ENCODE peak calls at places on chromosomes 1 and 21, in seven cellular contexts. E is hepatocyte; F is CD4-positive, alpha-beta memory T cell; P is CD4-positive, alpha-beta T cell; A is body of pancreas; X is colonic mucosa; S is lower lobe of right lung. Y is an unnamed sample.

GRCh38 chr21:38958940-38959685 is 153.4 kb downstream of the ETS2 start:
- DNase-seq in S (no peak), E (peak), X (peak), F (no peak), P (no peak), A (peak), Y (no peak)

GRCh38 chr1:226990133-226990716 is 50.1 kb downstream of the COQ8A start:
- DNase-seq in X (peak), F (peak), S (no peak), A (peak), E (peak), P (no peak), Y (no peak)

GRCh38 chr1:32180186-32181060 is 948 bp downstream of the TXLNA start:
- DNase-seq in F (no peak), X (peak), S (peak), A (peak), P (no peak), E (peak), Y (no peak)

GRCh38 chr1:2952992-2953391 is 68.3 kb upstream of the ACTRT2 start:
- DNase-seq in P (no peak), A (no peak), F (no peak), S (peak), E (no peak), X (no peak), Y (no peak)

GRCh38 chr1:231420959-231421615 is 1.0 kb downstream of the EGLN1 start:
- DNase-seq in X (peak), A (peak), P (peak), F (peak), E (peak), S (peak), Y (peak)

GRCh38 chr1:185559151-185559550 is 175.0 kb upstream of the HMCN1 start:
- DNase-seq in A (no peak), P (no peak), E (no peak), S (no peak), F (no peak), X (no peak), Y (no peak)

GRCh38 chr1:67679691-67680090 is 5.3 kb upstream of the GADD45A start:
- DNase-seq in E (no peak), P (no peak), F (no peak), A (no peak), S (no peak), X (no peak), Y (no peak)

GRCh38 chr1:223245411-223245810 is 102.4 kb upstream of the TLR5 start:
- DNase-seq in S (no peak), F (no peak), X (no peak), P (no peak), E (no peak), A (no peak), Y (no peak)

GRCh38 chr21:45088116-45088515 is 13.7 kb downstream of the ADARB1 start:
- DNase-seq in S (no peak), E (no peak), A (no peak), P (no peak), X (no peak), F (no peak), Y (no peak)

GRCh38 chr1:81312272-81312754 is 488.4 kb upstream of the ADGRL2 start:
- DNase-seq in F (no peak), E (no peak), A (no peak), P (no peak), X (no peak), S (no peak), Y (no peak)

GRCh38 chr1:23371987-23372386 is 2.4 kb upstream of the ZNF436 start:
- DNase-seq in E (no peak), X (no peak), A (no peak), F (no peak), P (no peak), S (no peak), Y (no peak)

GRCh38 chr1:41245659-41246058 is 3.6 kb upstream of the SCMH1 start:
- DNase-seq in E (no peak), P (no peak), S (no peak), X (no peak), A (no peak), F (no peak), Y (no peak)

GRCh38 chr1:168485048-168485447 is 58.7 kb downstream of the XCL2 start:
- DNase-seq in A (no peak), P (no peak), S (no peak), F (no peak), E (no peak), X (no peak), Y (peak)

GRCh38 chr21:37220433-37220980 is 46.6 kb downstream of the VPS26C start:
- DNase-seq in E (no peak), A (peak), F (no peak), S (no peak), X (no peak), P (no peak), Y (peak)

GRCh38 chr1:201896951-201897391 is 8.3 kb downstream of the SHISA4 start:
- DNase-seq in P (no peak), S (no peak), E (no peak), A (no peak), X (no peak), F (no peak), Y (no peak)

GRCh38 chr1:186165303-186165702 is 209.8 kb downstream of the TPR start:
- DNase-seq in E (no peak), X (no peak), A (no peak), P (no peak), S (no peak), F (no peak), Y (no peak)

GRCh38 chr1:205523891-205524793 is 19.7 kb downstream of the CDK18 start:
- DNase-seq in X (peak), P (peak), S (peak), F (peak), A (peak), E (peak), Y (peak)

GRCh38 chr1:154418898-154419619 is 13.9 kb downstream of the IL6R start:
- DNase-seq in A (peak), F (no peak), P (no peak), X (no peak), S (peak), E (no peak), Y (no peak)

GRCh38 chr1:93079685-93080141 is 630 bp downstream of the MTF2 start:
- DNase-seq in A (peak), E (peak), X (peak), S (peak), F (no peak), P (peak), Y (peak)

GRCh38 chr1:143667730-143668129 is 304.1 kb downstream of the FAM72C start:
- DNase-seq in A (no peak), E (no peak), P (no peak), F (no peak), X (no peak), S (no peak), Y (no peak)

GRCh38 chr1:143661418-143662120 is 310.2 kb downstream of the FAM72C start:
- DNase-seq in X (no peak), S (no peak), F (no peak), A (peak), E (no peak), P (no peak), Y (no peak)

GRCh38 chr1:143665606-143666005 is 306.2 kb downstream of the FAM72C start:
- DNase-seq in P (no peak), A (no peak), F (no peak), S (no peak), X (no peak), E (no peak), Y (no peak)

GRCh38 chr1:143666851-143667250 is 304.9 kb downstream of the FAM72C start:
- DNase-seq in S (no peak), F (no peak), P (no peak), X (no peak), A (no peak), E (no peak), Y (no peak)
- H3K27ac ChIP-seq in S (no peak), F (no peak), P (no peak), X (no peak), A (no peak), E (no peak), Y (no peak)

GRCh38 chr1:235050911-235051360 is 77.7 kb downstream of the TOMM20 start:
- DNase-seq in P (no peak), F (no peak), A (no peak), X (no peak), E (no peak), S (peak), Y (no peak)
- H3K27ac ChIP-seq in P (no peak), F (no peak), A (no peak), X (peak), E (no peak), S (no peak), Y (no peak)

GRCh38 chr1:37032660-37033354 is 1.5 kb downstream of the GRIK3 start:
- DNase-seq in S (no peak), A (no peak), P (no peak), E (no peak), X (no peak), F (no peak), Y (no peak)
- H3K27ac ChIP-seq in S (no peak), A (no peak), P (no peak), E (no peak), X (no peak), F (no peak), Y (no peak)

GRCh38 chr1:116914667-116915066 is 5.0 kb downstream of the PTGFRN start:
- DNase-seq in P (no peak), X (no peak), F (no peak), E (no peak), S (no peak), A (no peak), Y (no peak)

GRCh38 chr1:116913941-116914340 is 4.2 kb downstream of the PTGFRN start:
- DNase-seq in E (no peak), X (no peak), S (no peak), A (no peak), F (no peak), P (no peak), Y (no peak)

GRCh38 chr1:116915182-116915611 is 5.5 kb downstream of the PTGFRN start:
- DNase-seq in X (peak), F (no peak), P (no peak), E (no peak), S (no peak), A (peak), Y (peak)

GRCh38 chr1:116916533-116917460 is 7.1 kb downstream of the PTGFRN start:
- DNase-seq in F (no peak), P (no peak), X (peak), E (peak), A (no peak), S (no peak), Y (no peak)

GRCh38 chr1:116916002-116916401 is 6.3 kb downstream of the PTGFRN start:
- DNase-seq in A (no peak), X (no peak), P (no peak), S (no peak), E (no peak), F (no peak), Y (no peak)
- H3K27ac ChIP-seq in A (no peak), X (no peak), P (no peak), S (no peak), E (no peak), F (no peak), Y (no peak)

GRCh38 chr1:112460672-112461071 is 48.1 kb upstream of the WNT2B start:
- DNase-seq in P (no peak), E (no peak), S (no peak), F (no peak), X (no peak), A (no peak), Y (no peak)
- H3K27ac ChIP-seq in P (no peak), E (peak), S (peak), F (no peak), X (no peak), A (no peak), Y (no peak)

DNA sequence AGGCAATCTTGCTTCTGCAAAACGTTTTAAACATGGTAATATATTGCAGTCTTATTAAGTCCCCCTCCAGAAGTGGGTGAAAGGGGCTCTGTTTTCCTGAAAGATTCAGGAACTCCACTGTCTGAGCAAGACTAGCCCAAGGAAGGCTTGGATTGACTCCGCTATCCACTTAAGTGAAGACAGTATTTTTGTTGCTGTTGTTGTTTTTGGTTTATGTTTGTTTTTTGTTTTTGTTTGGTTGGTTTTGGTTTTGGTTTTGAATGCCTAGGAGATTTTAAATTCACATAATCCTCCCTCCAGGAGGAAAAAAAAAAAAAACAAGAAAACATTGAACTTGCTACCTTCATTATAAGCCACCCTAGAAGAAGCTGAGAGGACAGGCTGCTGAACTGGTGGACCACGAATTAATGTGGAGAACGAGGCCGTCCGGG is 29.1 kb upstream of the NFIA start:
- DNase-seq in P (no peak), F (no peak), S (no peak), A (no peak), X (no peak), E (no peak), Y (no peak)
- H3K27ac ChIP-seq in P (no peak), F (no peak), S (peak), A (no peak), X (peak), E (no peak), Y (no peak)

Y was measured in CD8-positive, alpha-beta T cell.